ENCODE peak calls at places on chromosomes 3 and 15, in seven cellular contexts. W, G, E, I, Y, Q and S are unnamed samples.

GRCh38 chr3:187498211-187498610 is 130.0 kb downstream of the RTP4 start:
- DNase-seq in I (no peak), G (no peak), E (no peak), Q (no peak), W (no peak), Y (peak), S (no peak)

GRCh38 chr3:71478568-71478967 is 105.0 kb downstream of the FOXP1 start:
- DNase-seq in E (no peak), Q (no peak), G (peak), I (no peak), W (no peak), Y (no peak), S (no peak)

GRCh38 chr15:77665530-77666295 is 33.0 kb upstream of the LINGO1 start:
- DNase-seq in Y (no peak), I (no peak), E (no peak), G (no peak), Q (no peak), W (no peak), S (no peak)

GRCh38 chr3:46928297-46928696 is 48.2 kb downstream of the CCDC12 start:
- DNase-seq in E (no peak), W (no peak), I (no peak), G (no peak), Q (no peak), Y (no peak), S (no peak)

GRCh38 chr15:32957219-32957618 is 237.3 kb downstream of the FMN1 start:
- DNase-seq in E (no peak), Y (no peak), Q (no peak), G (no peak), W (no peak), I (no peak), S (no peak)

GRCh38 chr15:40878785-40879184 is 4.8 kb upstream of the RHOV start:
- DNase-seq in Y (no peak), E (no peak), Q (no peak), W (peak), I (peak), G (no peak), S (no peak)

GRCh38 chr3:169600732-169601131 is 62.8 kb downstream of the MECOM start:
- DNase-seq in Y (no peak), Q (no peak), G (no peak), W (peak), E (no peak), I (no peak), S (no peak)

GRCh38 chr3:149077638-149078037 is 8.7 kb downstream of the HLTF start:
- DNase-seq in W (peak), G (no peak), Y (no peak), E (no peak), Q (no peak), I (peak), S (peak)

GRCh38 chr3:15768421-15769255 is 29.1 kb downstream of the ANKRD28 start:
- DNase-seq in Q (no peak), W (peak), I (peak), E (peak), G (no peak), Y (no peak), S (peak)

GRCh38 chr3:53829605-53830004 is 16.6 kb downstream of the CHDH start:
- DNase-seq in E (no peak), Y (no peak), I (no peak), Q (no peak), G (no peak), W (no peak), S (no peak)

GRCh38 chr3:119945286-119945685 is 149.0 kb downstream of the GSK3B start:
- DNase-seq in I (no peak), Q (no peak), Y (no peak), G (no peak), W (no peak), E (no peak), S (no peak)

GRCh38 chr3:136898549-136898948 is 36.5 kb downstream of the NCK1 start:
- DNase-seq in E (no peak), W (no peak), I (no peak), G (no peak), Y (no peak), Q (no peak), S (no peak)

GRCh38 chr3:44802006-44802405 is 40.4 kb downstream of the KIF15 start:
- DNase-seq in G (no peak), E (no peak), Y (no peak), Q (no peak), W (no peak), I (no peak), S (no peak)

GRCh38 chr15:85485956-85486567 is 105.7 kb downstream of the AKAP13 start:
- DNase-seq in E (peak), W (peak), Y (peak), Q (no peak), G (peak), I (peak), S (no peak)

GRCh38 chr3:73581134-73581846 is 43.5 kb downstream of the PDZRN3 start:
- DNase-seq in I (no peak), W (no peak), E (no peak), Q (no peak), G (no peak), Y (no peak), S (no peak)

GRCh38 chr15:88982304-88982945 is 69.2 kb upstream of the MFGE8 start:
- DNase-seq in Q (no peak), E (peak), G (no peak), Y (no peak), W (peak), I (peak), S (no peak)

GRCh38 chr3:73419179-73419803 is 205.4 kb downstream of the PDZRN3 start:
- DNase-seq in I (peak), E (no peak), W (peak), Y (no peak), Q (no peak), G (no peak), S (no peak)

GRCh38 chr15:89556413-89557262 is 18.6 kb upstream of the TICRR start:
- DNase-seq in G (peak), Y (peak), W (peak), E (peak), Q (no peak), I (peak), S (peak)

GRCh38 chr15:36737430-36737891 is 158.0 kb downstream of the CDIN1 start:
- DNase-seq in Y (no peak), G (no peak), I (peak), E (no peak), W (peak), Q (no peak), S (peak)

GRCh38 chr3:122091602-122092006 is 36.4 kb downstream of the CD86 start:
- DNase-seq in G (no peak), I (no peak), E (no peak), W (no peak), Q (no peak), Y (no peak), S (no peak)

GRCh38 chr3:158005391-158006100 is 100.7 kb downstream of the SHOX2 start:
- DNase-seq in W (no peak), I (no peak), Y (no peak), E (no peak), Q (no peak), G (no peak), S (no peak)

GRCh38 chr15:83845230-83845629 is 191.3 kb downstream of the ADAMTSL3 start:
- DNase-seq in Y (no peak), E (peak), G (no peak), Q (no peak), I (peak), W (peak), S (no peak)

GRCh38 chr15:68819451-68820204 is 1.1 kb downstream of the ANP32A start:
- DNase-seq in W (peak), I (peak), G (peak), E (peak), Q (peak), Y (peak), S (no peak)

GRCh38 chr15:97196066-97197027 is 764.2 kb upstream of the ARRDC4 start:
- DNase-seq in W (no peak), Y (no peak), G (no peak), E (no peak), Q (no peak), I (no peak), S (no peak)

GRCh38 chr3:197791120-197792018 is at the start of gene LRCH3:
- DNase-seq in I (peak), E (peak), Y (peak), W (peak), Q (peak), G (peak), S (no peak)

GRCh38 chr3:197789309-197789708 is 1.7 kb upstream of the LRCH3 start:
- DNase-seq in Q (no peak), G (no peak), W (no peak), Y (no peak), E (no peak), I (no peak), S (no peak)

GRCh38 chr3:197790033-197790432 is 1.0 kb upstream of the LRCH3 start:
- DNase-seq in E (no peak), Q (no peak), W (no peak), G (no peak), I (no peak), Y (no peak), S (no peak)

GRCh38 chr3:197784019-197784585 is 7.0 kb upstream of the LRCH3 start:
- DNase-seq in Q (no peak), Y (no peak), I (no peak), W (no peak), G (no peak), E (no peak), S (no peak)

DNA sequence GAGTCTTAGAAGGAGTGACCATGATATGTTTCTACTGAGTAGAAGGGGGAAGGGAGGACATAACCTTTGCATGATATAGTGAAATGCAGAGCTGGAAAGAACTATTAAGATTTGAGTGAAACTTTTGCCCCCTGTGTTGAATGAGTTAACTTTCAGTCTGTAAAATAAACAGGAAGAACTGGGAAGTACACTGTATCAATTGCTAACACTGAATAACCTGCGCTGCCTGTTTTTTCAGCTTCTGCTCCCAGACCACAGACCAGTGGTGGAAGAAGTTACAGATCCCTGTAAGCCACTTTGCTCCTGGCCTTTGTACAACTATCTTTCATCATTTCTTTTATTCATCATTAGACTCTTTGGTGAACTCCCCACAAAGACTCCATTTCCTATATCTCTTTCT is 3.6 kb upstream of the LRCH3 start:
- DNase-seq in W (peak), Q (no peak), E (no peak), I (no peak), Y (no peak), G (no peak), S (no peak)
- TF ChIP-seq CTCF in W (no peak), Q (no peak), E (no peak), I (no peak), Y (no peak), G (no peak), S (no peak)

GRCh38 chr3:12758025-12758830 is 831 bp downstream of the TMEM40 start:
- DNase-seq in W (peak), G (no peak), I (peak), Y (no peak), Q (no peak), E (peak), S (no peak)
- TF ChIP-seq CTCF in W (no peak), G (no peak), I (no peak), Y (no peak), Q (no peak), E (no peak), S (no peak)

DNA sequence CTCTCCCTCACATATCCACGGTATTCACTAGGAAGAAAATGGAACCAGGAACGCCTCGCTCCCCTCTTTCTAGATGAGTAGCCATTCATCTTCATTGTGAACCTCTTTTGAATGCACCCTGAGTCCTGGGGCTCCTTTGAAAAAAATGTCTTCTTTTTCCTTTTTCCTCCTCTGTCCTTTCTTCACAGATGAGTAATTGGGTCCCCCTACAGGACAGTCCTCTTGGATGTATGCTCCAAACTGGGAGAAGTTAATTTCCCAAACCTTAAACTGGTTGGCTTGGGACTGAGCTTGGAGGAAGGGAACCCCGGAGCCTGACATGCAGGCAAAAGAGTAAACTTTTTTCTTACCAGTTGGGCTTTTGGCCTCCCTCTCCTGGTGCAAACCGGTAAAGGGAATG is 108.8 kb downstream of the DPH6 start:
- DNase-seq in G (no peak), I (no peak), W (peak), Y (no peak), Q (no peak), E (no peak), S (no peak)
- TF ChIP-seq CTCF in G (no peak), I (peak), W (peak), Y (no peak), Q (no peak), E (no peak), S (no peak)

GRCh38 chr3:146503459-146504202 is 34.3 kb upstream of the PLSCR2 start:
- DNase-seq in G (no peak), Y (no peak), E (no peak), I (peak), W (peak), Q (no peak), S (peak)
- TF ChIP-seq CTCF in G (no peak), Y (no peak), E (no peak), I (peak), W (peak), Q (no peak), S (no peak)

GRCh38 chr3:13887746-13888300 is 8.0 kb upstream of the WNT7A start:
- DNase-seq in Q (no peak), G (no peak), E (no peak), I (no peak), Y (no peak), W (no peak), S (no peak)

GRCh38 chr3:13884851-13885703 is 5.2 kb upstream of the WNT7A start:
- DNase-seq in E (no peak), I (no peak), G (peak), Y (peak), W (peak), Q (no peak), S (no peak)

GRCh38 chr3:13883681-13884080 is 3.8 kb upstream of the WNT7A start:
- DNase-seq in Q (no peak), E (no peak), W (no peak), G (no peak), I (no peak), Y (no peak), S (no peak)

GRCh38 chr3:13886593-13887129 is 6.8 kb upstream of the WNT7A start:
- DNase-seq in W (no peak), G (no peak), Y (no peak), Q (no peak), I (no peak), E (no peak), S (no peak)

GRCh38 chr3:13885704-13886010 is 5.8 kb upstream of the WNT7A start:
- DNase-seq in E (no peak), Q (no peak), W (no peak), G (no peak), Y (no peak), I (no peak), S (no peak)
- TF ChIP-seq CTCF in E (no peak), Q (no peak), W (no peak), G (peak), Y (no peak), I (no peak), S (no peak)

DNA sequence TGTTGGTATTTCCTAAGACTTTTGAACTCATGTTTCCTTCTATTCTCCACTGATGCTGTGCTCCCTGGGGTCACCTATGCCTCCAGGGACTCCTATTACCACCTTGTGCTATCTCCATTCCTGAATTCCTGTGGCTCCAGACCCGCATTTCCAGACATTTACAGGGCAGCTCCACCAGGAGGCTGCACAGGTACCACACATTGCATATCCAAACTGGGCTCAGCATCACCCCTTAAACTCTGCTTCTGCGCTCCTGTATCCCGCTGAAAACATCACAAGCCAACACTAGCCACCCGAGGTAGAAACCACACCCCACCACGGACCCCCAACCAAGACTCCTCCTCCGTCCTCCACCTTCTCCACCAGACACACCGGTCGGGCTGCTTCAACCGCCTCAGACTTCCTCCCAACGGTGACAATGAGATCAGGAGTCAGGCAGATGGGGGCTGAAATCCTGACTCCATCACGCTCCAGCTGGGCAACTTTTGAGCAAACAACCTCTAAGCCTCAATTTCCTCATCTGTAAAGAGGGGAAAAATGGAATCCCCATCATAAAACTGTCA is 10.4 kb downstream of the TNK2 start:
- DNase-seq in E (no peak), I (no peak), W (no peak), G (no peak), Q (peak), Y (peak), S (no peak)
- TF ChIP-seq CTCF in E (no peak), I (no peak), W (no peak), G (no peak), Q (no peak), Y (peak), S (no peak)